ENCODE peak calls at places on chromosomes 16 and 17, in eight cellular contexts. D is A549, O is lower leg skin, P is IMR-90, T is ovary, B is prostate gland, J is breast epithelium, N is heart left ventricle. M is an unnamed sample.

GRCh38 chr17:80261159-80261894 is 675 bp downstream of the RNF213 start:
- DNase-seq in D (peak; percentile 75), O (peak; percentile 91), P (peak; percentile 32), T (peak; percentile 66), B (peak; percentile 61), J (peak; percentile 67), N (no peak), M (peak; percentile 66)

GRCh38 chr17:7713782-7714181 is 3.8 kb upstream of the DNAH2 start:
- DNase-seq in D (no peak), O (no peak), P (no peak), T (no peak), B (no peak), J (no peak), N (no peak), M (no peak)

GRCh38 chr17:65797809-65798208 is 236.4 kb upstream of the AXIN2 start:
- DNase-seq in D (no peak), O (no peak), P (no peak), T (no peak), B (no peak), J (no peak), N (no peak), M (no peak)

GRCh38 chr17:64022631-64023063 is 2.2 kb upstream of the ICAM2 start:
- DNase-seq in D (no peak), O (peak; percentile 63), P (no peak), T (no peak), B (no peak), J (no peak), N (no peak), M (peak; percentile 50)

GRCh38 chr17:48663134-48663924 is 37.2 kb upstream of the HOXB9 start:
- DNase-seq in D (no peak), O (peak; percentile 13), P (no peak), T (no peak), B (no peak), J (no peak), N (no peak), M (no peak)

GRCh38 chr16:8851761-8852403 is 16.9 kb downstream of the CARHSP1 start:
- DNase-seq in D (no peak), O (no peak), P (no peak), T (no peak), B (no peak), J (no peak), N (no peak), M (no peak)

GRCh38 chr16:27169511-27170071 is 33.7 kb upstream of the KDM8 start:
- DNase-seq in D (no peak), O (no peak), P (peak; percentile 89), T (no peak), B (no peak), J (no peak), N (no peak), M (no peak)

GRCh38 chr17:37698132-37698615 is 46.7 kb downstream of the HNF1B start:
- DNase-seq in D (peak; percentile 58), O (no peak), P (peak; percentile 79), T (no peak), B (no peak), J (no peak), N (no peak), M (no peak)

GRCh38 chr16:4679854-4680636 is 13.3 kb upstream of the NUDT16L1 start:
- DNase-seq in D (no peak), O (no peak), P (peak; percentile 67), T (peak; percentile 92), B (peak; percentile 88), J (peak; percentile 89), N (peak; percentile 76), M (peak; percentile 58)

DNA sequence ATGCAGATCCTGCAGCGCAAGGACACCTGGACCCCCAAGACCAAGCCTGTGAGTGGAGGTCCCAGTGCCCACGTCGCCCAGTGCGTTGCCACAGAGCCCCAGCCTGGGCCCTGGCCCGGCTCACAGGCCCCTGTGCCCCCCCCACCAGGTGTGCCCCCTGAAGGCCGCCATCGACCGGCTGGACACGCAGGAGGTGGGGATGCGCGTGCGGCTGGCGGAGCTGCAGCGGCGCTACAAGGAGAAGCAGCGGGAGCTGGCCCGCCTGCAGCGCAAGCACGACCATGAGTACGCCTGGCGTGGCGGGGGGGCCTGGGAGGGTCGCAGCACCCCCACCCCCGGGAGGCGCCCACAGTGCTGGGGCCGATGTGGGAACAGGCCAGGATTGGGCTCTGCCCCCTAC is 56.6 kb downstream of the BAHCC1 start:
- DNase-seq in D (no peak), O (no peak), P (no peak), T (no peak), B (no peak), J (no peak), N (no peak), M (no peak)
- H3K4me3 ChIP-seq in D (no peak overlapping the region), O (no peak overlapping the region), P (no peak overlapping the region), T (no peak overlapping the region), B (no peak overlapping the region), J (no peak overlapping the region), N (no peak overlapping the region), M (no peak overlapping the region)

GRCh38 chr17:74777884-74778490 is 1.8 kb upstream of the NAT9 start:
- DNase-seq in D (no peak), O (no peak), P (no peak), T (no peak), B (no peak), J (no peak), N (no peak), M (no peak)

GRCh38 chr17:74776990-74777389 is 845 bp upstream of the NAT9 start:
- DNase-seq in D (no peak), O (no peak), P (no peak), T (no peak), B (no peak), J (no peak), N (no peak), M (no peak)

GRCh38 chr17:74773871-74774286 is 2.3 kb downstream of the NAT9 start:
- DNase-seq in D (no peak), O (no peak), P (peak; percentile 55), T (no peak), B (no peak), J (no peak), N (no peak), M (no peak)

GRCh38 chr17:74775409-74776043 is 619 bp downstream of the NAT9 start:
- DNase-seq in D (no peak), O (no peak), P (no peak), T (no peak), B (no peak), J (no peak), N (no peak), M (no peak)

DNA sequence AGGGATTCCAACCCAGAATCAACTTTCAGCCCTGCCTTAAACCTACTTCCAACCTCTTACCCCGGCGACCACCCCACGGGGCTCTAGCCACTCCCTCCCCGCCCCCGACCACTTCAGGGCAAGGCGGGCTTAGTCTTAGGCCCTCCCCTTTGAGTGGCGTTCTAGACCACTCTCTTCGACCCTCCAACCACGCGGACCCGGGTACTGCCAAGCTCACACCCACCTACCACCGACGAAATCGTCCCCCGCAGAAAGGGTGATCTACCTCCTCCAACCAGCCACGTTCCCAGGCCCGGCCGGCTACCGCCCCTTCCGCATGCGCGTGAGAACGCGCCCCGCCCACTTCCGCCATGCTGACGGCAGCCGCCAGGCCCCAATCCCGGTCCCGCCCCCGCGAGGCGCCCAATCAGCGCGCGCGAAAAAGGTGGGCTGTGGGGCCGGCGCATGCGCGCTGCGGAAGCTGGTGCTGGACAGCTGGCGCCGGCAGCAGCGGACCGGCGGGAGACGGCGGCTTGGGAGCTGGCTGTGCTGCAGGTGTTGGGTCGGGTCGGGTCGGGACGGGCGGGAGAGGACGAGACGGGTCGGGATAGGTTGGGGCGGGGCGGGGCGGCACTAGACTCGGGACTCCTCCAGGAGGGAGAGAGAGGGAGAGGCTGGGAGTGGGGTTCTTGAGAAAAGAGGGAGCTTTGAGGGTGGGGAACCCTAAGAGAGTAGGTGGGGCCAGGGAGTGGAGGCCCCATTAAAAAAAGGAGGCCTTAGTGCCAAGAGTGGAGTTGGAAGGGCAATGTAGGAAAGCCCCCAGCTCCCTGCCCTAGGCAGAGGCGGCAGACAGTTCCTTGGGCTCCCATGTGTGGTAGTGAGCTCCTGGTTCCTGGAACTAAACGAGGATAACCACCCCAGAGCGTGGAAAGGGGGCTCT is at the start of gene NAT9:
- DNase-seq in D (peak; percentile 99), O (peak; percentile 100), P (peak; percentile 92), T (peak; percentile 99), B (peak; percentile 92), J (peak; percentile 98), N (peak; percentile 98), M (peak; percentile 96)
- TF ChIP-seq POLR2A in D (peak; percentile 91), O (no peak), P (peak; percentile 65), T (peak; percentile 59), B (peak; percentile 69), J (peak; percentile 50), N (no peak), M (no peak)

DNA sequence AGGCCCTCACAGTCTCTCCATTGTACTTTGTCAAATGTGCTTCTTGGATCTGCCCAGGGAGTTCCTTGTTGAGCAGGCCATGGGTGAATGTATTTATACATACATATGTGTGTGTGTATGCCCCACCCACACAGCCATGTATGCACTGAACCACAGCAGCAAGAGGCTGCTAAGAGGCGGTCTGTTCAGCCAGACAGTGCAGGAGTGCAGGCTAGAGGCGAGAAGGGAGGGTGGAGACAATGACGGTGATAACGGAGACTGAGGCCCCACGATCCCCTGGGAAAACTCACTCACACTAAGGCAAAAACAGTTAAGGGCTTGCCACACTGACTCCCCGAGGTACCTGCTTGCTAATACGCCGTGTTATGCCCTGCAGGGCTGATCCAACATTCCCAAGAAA is 151.0 kb upstream of the CDC42EP4 start:
- DNase-seq in D (no peak), O (no peak), P (no peak), T (no peak), B (no peak), J (no peak), N (no peak), M (no peak)
- H3K4me3 ChIP-seq in D (no peak overlapping the region), O (no peak overlapping the region), P (no peak overlapping the region), T (no peak overlapping the region), B (no peak overlapping the region), J (no peak overlapping the region), N (no peak overlapping the region), M (no peak overlapping the region)

DNA sequence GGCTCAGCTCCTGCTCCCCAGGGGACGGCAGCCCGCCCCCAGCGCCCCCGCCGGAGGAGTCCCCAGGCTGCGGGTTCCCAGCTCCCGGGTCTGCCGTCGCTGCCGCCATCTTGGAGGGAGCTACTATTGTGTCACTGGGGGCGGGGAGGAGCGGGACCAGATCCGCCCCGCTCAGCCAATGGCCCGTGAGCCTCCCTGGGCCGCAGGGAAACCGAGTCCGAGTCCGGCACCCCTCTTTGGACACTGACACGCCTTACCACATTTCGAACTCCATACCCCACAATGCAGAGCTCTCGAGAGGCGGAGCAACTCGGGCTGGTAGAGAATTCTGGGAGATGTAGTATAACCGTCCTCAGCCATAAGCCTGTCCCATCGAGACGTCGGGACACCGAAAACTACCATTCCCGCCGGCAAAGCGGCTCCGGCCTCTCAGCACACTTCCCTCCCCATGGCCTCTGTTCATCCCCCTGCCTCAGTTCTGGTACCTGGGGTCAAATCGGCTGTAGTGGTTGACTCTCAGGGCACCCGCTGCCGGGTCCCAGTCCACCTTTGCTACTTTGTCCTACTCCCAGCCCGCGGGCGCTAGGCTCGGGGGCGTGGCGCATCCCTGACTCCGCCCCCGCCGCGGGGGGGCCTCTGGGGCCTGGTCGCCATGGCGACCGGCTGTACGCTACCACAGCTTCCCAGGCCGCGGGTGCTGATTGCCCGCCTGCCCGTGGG is at the start of the genes RANBP10 and TSNAXIP1:
- DNase-seq in D (peak; percentile 94), O (peak; percentile 99), P (peak; percentile 99), T (peak; percentile 95), B (peak; percentile 98), J (peak; percentile 98), N (peak; percentile 98), M (peak; percentile 99)
- TF ChIP-seq POLR2A in D (peak; percentile 79), O (no peak), P (peak; percentile 82), T (peak; percentile 86), B (peak; percentile 89), J (peak; percentile 56), N (no peak), M (peak; percentile 90)